ENCODE peak calls at places on chromosome 18, in five cellular contexts. One of them, this sample, is unnamed.

GRCh38 chr18:34977787-34978532 is 63.3 kb upstream of the MAPRE2 start:
- DNase-seq in endothelial cell of umbilical vein: peak
- DNase-seq in transverse colon: peak
- DNase-seq in PC-3: no peak
- DNase-seq in pancreas: peak
- DNase-seq in this sample: peak

GRCh38 chr18:8367217-8367988 is 241.8 kb upstream of the RAB12 start:
- DNase-seq in endothelial cell of umbilical vein: peak
- DNase-seq in transverse colon: peak
- DNase-seq in PC-3: peak
- DNase-seq in pancreas: peak
- DNase-seq in this sample: peak

GRCh38 chr18:28284132-28284531 is 107.2 kb upstream of the CDH2 start:
- DNase-seq in endothelial cell of umbilical vein: no peak
- DNase-seq in transverse colon: no peak
- DNase-seq in PC-3: peak
- DNase-seq in pancreas: no peak
- DNase-seq in this sample: no peak

GRCh38 chr18:69567813-69568488 is 167.3 kb downstream of the DOK6 start:
- DNase-seq in endothelial cell of umbilical vein: peak
- DNase-seq in transverse colon: no peak
- DNase-seq in PC-3: peak
- DNase-seq in pancreas: no peak
- DNase-seq in this sample: no peak

GRCh38 chr18:5568416-5568815 is 24.6 kb upstream of the EPB41L3 start:
- DNase-seq in endothelial cell of umbilical vein: no peak
- DNase-seq in transverse colon: no peak
- DNase-seq in PC-3: no peak
- DNase-seq in pancreas: no peak
- DNase-seq in this sample: no peak

GRCh38 chr18:58313491-58314032 is 269.5 kb downstream of the NEDD4L start:
- DNase-seq in endothelial cell of umbilical vein: no peak
- DNase-seq in transverse colon: peak
- DNase-seq in PC-3: peak
- DNase-seq in pancreas: peak
- DNase-seq in this sample: no peak

GRCh38 chr18:21053127-21053526 is 58.5 kb downstream of the ROCK1 start:
- DNase-seq in endothelial cell of umbilical vein: no peak
- DNase-seq in transverse colon: no peak
- DNase-seq in PC-3: peak
- DNase-seq in pancreas: no peak
- DNase-seq in this sample: no peak

GRCh38 chr18:26017929-26018328 is 72.5 kb downstream of the SS18 start:
- DNase-seq in endothelial cell of umbilical vein: peak
- DNase-seq in transverse colon: no peak
- DNase-seq in PC-3: no peak
- DNase-seq in pancreas: no peak
- DNase-seq in this sample: no peak

GRCh38 chr18:495017-495416 is 5.5 kb downstream of the COLEC12 start:
- DNase-seq in endothelial cell of umbilical vein: no peak
- DNase-seq in transverse colon: no peak
- DNase-seq in PC-3: no peak
- DNase-seq in pancreas: no peak
- DNase-seq in this sample: no peak

GRCh38 chr18:27270508-27270907 is 85.4 kb upstream of the CHST9 start:
- DNase-seq in endothelial cell of umbilical vein: no peak
- DNase-seq in transverse colon: no peak
- DNase-seq in PC-3: no peak
- DNase-seq in pancreas: no peak
- DNase-seq in this sample: no peak

GRCh38 chr18:67938691-67939090 is 422.2 kb upstream of the DSEL start:
- DNase-seq in endothelial cell of umbilical vein: no peak
- DNase-seq in transverse colon: no peak
- DNase-seq in PC-3: peak
- DNase-seq in pancreas: no peak
- DNase-seq in this sample: no peak

GRCh38 chr18:57666818-57667497 is 45.3 kb upstream of the NARS1 start:
- DNase-seq in endothelial cell of umbilical vein: no peak
- DNase-seq in transverse colon: no peak
- DNase-seq in PC-3: no peak
- DNase-seq in pancreas: no peak
- DNase-seq in this sample: peak

GRCh38 chr18:35856178-35856577 is 116.3 kb upstream of the RMP24 start:
- DNase-seq in endothelial cell of umbilical vein: no peak
- DNase-seq in transverse colon: no peak
- DNase-seq in PC-3: no peak
- DNase-seq in pancreas: no peak
- DNase-seq in this sample: no peak

GRCh38 chr18:36179562-36180334 is 7.5 kb upstream of the MOCOS start:
- DNase-seq in endothelial cell of umbilical vein: peak
- DNase-seq in transverse colon: peak
- DNase-seq in PC-3: no peak
- DNase-seq in pancreas: peak
- DNase-seq in this sample: peak

GRCh38 chr18:46104128-46104911 is at the start of gene HAUS1:
- DNase-seq in endothelial cell of umbilical vein: peak
- DNase-seq in transverse colon: peak
- DNase-seq in PC-3: peak
- DNase-seq in pancreas: peak
- DNase-seq in this sample: peak

GRCh38 chr18:26386002-26386401 is 159.8 kb downstream of the TAF4B start:
- DNase-seq in endothelial cell of umbilical vein: peak
- DNase-seq in transverse colon: no peak
- DNase-seq in PC-3: peak
- DNase-seq in pancreas: no peak
- DNase-seq in this sample: no peak

GRCh38 chr18:63963610-63964256 is 6.1 kb upstream of the SERPINB8 start:
- DNase-seq in endothelial cell of umbilical vein: peak
- DNase-seq in transverse colon: peak
- DNase-seq in PC-3: peak
- DNase-seq in pancreas: no peak
- DNase-seq in this sample: peak

GRCh38 chr18:59051470-59052165 is 88.1 kb upstream of the SEC11C start:
- DNase-seq in endothelial cell of umbilical vein: no peak
- DNase-seq in transverse colon: no peak
- DNase-seq in PC-3: no peak
- DNase-seq in pancreas: no peak
- DNase-seq in this sample: no peak

GRCh38 chr18:46915800-46916550 is 1.3 kb downstream of the PIAS2 start:
- DNase-seq in endothelial cell of umbilical vein: no peak
- DNase-seq in transverse colon: no peak
- DNase-seq in PC-3: no peak
- DNase-seq in pancreas: no peak
- DNase-seq in this sample: no peak

GRCh38 chr18:69580107-69580506 is 179.4 kb downstream of the DOK6 start:
- DNase-seq in endothelial cell of umbilical vein: no peak
- DNase-seq in transverse colon: no peak
- DNase-seq in PC-3: no peak
- DNase-seq in pancreas: no peak
- DNase-seq in this sample: no peak

GRCh38 chr18:13580351-13580750 is 146.0 kb downstream of the FAM210A start:
- DNase-seq in endothelial cell of umbilical vein: no peak
- DNase-seq in transverse colon: no peak
- DNase-seq in PC-3: no peak
- DNase-seq in pancreas: no peak
- DNase-seq in this sample: no peak

GRCh38 chr18:13581496-13581895 is 144.9 kb downstream of the FAM210A start:
- DNase-seq in endothelial cell of umbilical vein: no peak
- DNase-seq in transverse colon: no peak
- DNase-seq in PC-3: no peak
- DNase-seq in pancreas: no peak
- DNase-seq in this sample: no peak

GRCh38 chr18:13581055-13581454 is 145.3 kb downstream of the FAM210A start:
- DNase-seq in endothelial cell of umbilical vein: no peak
- DNase-seq in transverse colon: no peak
- DNase-seq in PC-3: no peak
- DNase-seq in pancreas: no peak
- DNase-seq in this sample: no peak

GRCh38 chr18:13578400-13578799 is 148.0 kb downstream of the FAM210A start:
- DNase-seq in endothelial cell of umbilical vein: no peak
- DNase-seq in transverse colon: no peak
- DNase-seq in PC-3: no peak
- DNase-seq in pancreas: no peak
- DNase-seq in this sample: no peak

DNA sequence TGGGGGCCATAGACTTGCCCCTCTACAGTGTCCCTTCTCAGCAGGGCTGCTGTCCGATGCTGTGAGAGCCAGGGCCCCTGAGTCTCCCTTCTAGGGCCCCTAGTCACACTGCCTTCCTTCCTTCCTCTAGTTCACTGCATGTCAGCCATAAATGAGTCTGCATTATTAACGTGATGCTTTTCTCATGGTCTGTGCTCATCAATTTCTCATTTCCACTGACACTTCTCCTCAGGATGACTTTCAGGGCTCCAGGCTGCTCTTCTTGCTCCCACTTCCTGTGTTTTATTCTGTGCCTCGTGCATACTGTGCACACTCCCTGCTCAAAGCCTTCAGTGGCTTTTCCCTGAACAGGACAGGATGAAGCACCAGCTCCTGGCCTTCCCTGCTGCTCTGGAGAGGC is 146.5 kb downstream of the FAM210A start:
- DNase-seq in endothelial cell of umbilical vein: no peak
- DNase-seq in transverse colon: no peak
- DNase-seq in PC-3: no peak
- DNase-seq in pancreas: no peak
- DNase-seq in this sample: no peak
- H3K4me3 ChIP-seq in endothelial cell of umbilical vein: no peak
- H3K4me3 ChIP-seq in transverse colon: no peak
- H3K4me3 ChIP-seq in PC-3: no peak
- H3K4me3 ChIP-seq in pancreas: no peak
- H3K4me3 ChIP-seq in this sample: no peak

GRCh38 chr18:77113361-77114069 is 19.1 kb downstream of the MBP start:
- DNase-seq in endothelial cell of umbilical vein: no peak
- DNase-seq in transverse colon: no peak
- DNase-seq in PC-3: no peak
- DNase-seq in pancreas: no peak
- DNase-seq in this sample: no peak

GRCh38 chr18:77110936-77111335 is 21.6 kb downstream of the MBP start:
- DNase-seq in endothelial cell of umbilical vein: no peak
- DNase-seq in transverse colon: no peak
- DNase-seq in PC-3: no peak
- DNase-seq in pancreas: no peak
- DNase-seq in this sample: no peak

GRCh38 chr18:77112161-77112801 is 20.3 kb downstream of the MBP start:
- DNase-seq in endothelial cell of umbilical vein: no peak
- DNase-seq in transverse colon: no peak
- DNase-seq in PC-3: no peak
- DNase-seq in pancreas: no peak
- DNase-seq in this sample: peak

GRCh38 chr18:77110400-77110799 is 22.2 kb downstream of the MBP start:
- DNase-seq in endothelial cell of umbilical vein: no peak
- DNase-seq in transverse colon: no peak
- DNase-seq in PC-3: no peak
- DNase-seq in pancreas: no peak
- DNase-seq in this sample: no peak

DNA sequence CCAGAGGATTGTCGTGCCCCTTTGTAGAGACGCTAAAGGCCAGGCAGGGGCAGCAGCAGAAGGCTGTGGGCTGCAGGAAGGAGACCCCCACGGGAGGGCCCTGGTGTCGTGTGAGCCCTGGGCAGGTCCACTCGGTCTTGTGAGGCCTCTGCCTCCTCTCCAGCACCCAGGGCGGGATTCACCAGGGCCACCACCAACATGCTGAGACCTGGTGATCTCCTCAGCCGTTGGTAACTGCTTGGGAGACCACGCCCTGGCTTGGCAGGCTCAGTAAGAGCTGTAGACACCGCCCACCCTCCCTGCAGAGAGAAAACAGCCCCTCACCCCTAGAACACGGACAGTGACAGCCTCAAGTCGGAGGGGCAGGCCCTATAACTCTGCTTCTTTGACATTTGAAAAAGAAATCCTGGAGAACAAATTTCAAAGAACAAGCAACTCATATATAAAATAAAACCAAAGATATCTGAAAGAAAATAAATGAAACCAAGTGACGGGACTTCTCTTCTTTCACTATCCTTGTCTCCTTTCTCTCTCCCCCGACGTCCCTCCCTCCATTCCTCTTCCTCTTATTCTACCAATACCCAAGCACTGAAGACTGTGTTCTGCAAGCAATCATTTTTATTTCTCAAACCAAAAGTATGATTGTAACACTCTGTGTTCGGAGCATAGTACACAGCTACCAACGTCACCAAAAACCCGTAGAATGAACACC is 21.0 kb downstream of the MBP start:
- DNase-seq in endothelial cell of umbilical vein: no peak
- DNase-seq in transverse colon: no peak
- DNase-seq in PC-3: no peak
- DNase-seq in pancreas: no peak
- DNase-seq in this sample: no peak
- H3K27ac ChIP-seq in endothelial cell of umbilical vein: no peak
- H3K27ac ChIP-seq in transverse colon: peak
- H3K27ac ChIP-seq in PC-3: no peak
- H3K27ac ChIP-seq in pancreas: no peak
- H3K27ac ChIP-seq in this sample: peak

GRCh38 chr18:9719421-9719981 is 11.4 kb downstream of the RAB31 start:
- DNase-seq in endothelial cell of umbilical vein: peak
- DNase-seq in transverse colon: no peak
- DNase-seq in PC-3: peak
- DNase-seq in pancreas: no peak
- DNase-seq in this sample: no peak
- H3K4me3 ChIP-seq in endothelial cell of umbilical vein: no peak
- H3K4me3 ChIP-seq in transverse colon: no peak
- H3K4me3 ChIP-seq in PC-3: peak
- H3K4me3 ChIP-seq in pancreas: no peak
- H3K4me3 ChIP-seq in this sample: no peak

DNA sequence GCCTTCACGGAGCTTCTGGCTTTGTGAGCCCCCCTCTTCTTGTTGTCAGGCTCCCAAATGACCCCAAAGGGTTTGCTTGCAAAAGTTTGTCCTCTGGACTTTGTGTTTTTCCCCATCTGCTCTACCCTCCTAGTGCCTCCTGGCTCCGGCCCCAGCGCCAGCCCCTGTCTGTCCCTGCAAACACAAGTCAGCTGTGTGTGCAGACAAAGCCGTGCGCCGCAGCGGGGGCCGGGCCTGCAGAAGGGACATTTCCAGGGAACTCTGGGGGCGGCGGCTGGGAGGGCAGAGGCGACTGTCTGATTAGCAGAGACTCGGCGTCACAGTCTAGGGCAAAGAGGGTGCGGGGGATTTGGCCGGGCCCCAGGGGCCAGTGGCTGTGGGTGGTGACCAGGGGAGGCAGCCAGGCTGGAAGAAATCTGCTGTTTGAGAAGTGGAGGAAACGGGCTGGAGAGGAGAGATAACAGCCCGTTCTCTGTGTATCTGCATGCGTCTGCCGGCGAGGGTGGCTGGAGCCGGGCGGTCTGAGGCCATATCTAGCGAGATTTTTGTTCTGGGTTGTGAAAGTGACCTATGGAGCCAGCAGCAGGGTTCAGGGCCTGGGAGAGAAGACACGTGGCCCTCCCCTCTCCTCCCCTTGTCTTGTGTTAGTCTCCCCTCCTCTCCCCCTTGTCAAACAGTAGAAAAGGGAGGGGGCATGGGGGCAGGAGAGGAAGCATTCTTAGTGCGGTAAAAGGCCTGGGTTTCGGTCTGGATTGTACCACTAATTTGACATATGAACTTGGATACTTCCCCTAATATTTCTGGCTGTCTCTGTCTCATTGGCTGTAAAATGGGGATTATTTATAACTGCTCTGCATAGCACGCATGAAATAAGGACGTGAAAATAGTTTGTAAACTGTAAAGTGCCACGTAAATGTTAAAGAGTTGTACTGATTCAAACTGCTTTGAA is 169.4 kb downstream of the SMAD7 start:
- DNase-seq in endothelial cell of umbilical vein: peak
- DNase-seq in transverse colon: peak
- DNase-seq in PC-3: no peak
- DNase-seq in pancreas: peak
- DNase-seq in this sample: peak
- H3K27ac ChIP-seq in endothelial cell of umbilical vein: peak
- H3K27ac ChIP-seq in transverse colon: peak
- H3K27ac ChIP-seq in PC-3: no peak
- H3K27ac ChIP-seq in pancreas: no peak
- H3K27ac ChIP-seq in this sample: no peak

This sample was measured in HL-60.